ENCODE peak calls at places on chromosomes 2 and 18, in four cellular contexts. U, Q, I and E are unnamed samples.

GRCh38 chr2:111702119-111702808 is 181.7 kb downstream of the ANAPC1 start:
- DNase-seq in Q (peak), U (peak), I (no peak), E (peak)

GRCh38 chr2:220473611-220474010 is 846.2 kb downstream of the SLC4A3 start:
- DNase-seq in Q (no peak), I (no peak), U (no peak), E (no peak)

GRCh38 chr2:27306657-27307544 is 1.3 kb downstream of the UCN start:
- DNase-seq in U (peak), I (no peak), Q (peak), E (no peak)

GRCh38 chr2:96143848-96144480 is 1.3 kb downstream of the DUSP2 start:
- DNase-seq in U (no peak), I (no peak), Q (peak), E (no peak)

GRCh38 chr18:56173542-56174220 is 464.7 kb downstream of the TXNL1 start:
- DNase-seq in I (no peak), Q (no peak), U (no peak), E (no peak)

GRCh38 chr2:129253461-129253812 is 726.0 kb upstream of the RAB6C start:
- DNase-seq in Q (peak), I (peak), U (peak), E (peak)

GRCh38 chr2:131016826-131017596 is 76.2 kb downstream of the FAM168B start:
- DNase-seq in I (no peak), Q (no peak), U (no peak), E (no peak)

GRCh38 chr18:58105206-58105907 is 61.3 kb downstream of the NEDD4L start:
- DNase-seq in Q (no peak), I (no peak), U (no peak), E (no peak)

GRCh38 chr18:3230401-3231334 is 10.9 kb upstream of the MYOM1 start:
- DNase-seq in U (no peak), I (no peak), Q (no peak), E (peak)

GRCh38 chr2:134099273-134099672 is 154.6 kb upstream of the MGAT5 start:
- DNase-seq in Q (no peak), U (no peak), I (no peak), E (no peak)

GRCh38 chr2:107932483-107932882 is 53.8 kb upstream of the SLC5A7 start:
- DNase-seq in U (no peak), I (no peak), Q (no peak), E (no peak)

GRCh38 chr2:47221956-47222355 is 66.8 kb upstream of the STPG4 start:
- DNase-seq in I (no peak), Q (no peak), U (no peak), E (no peak)

GRCh38 chr18:57447154-57447621 is 12.0 kb downstream of the ONECUT2 start:
- DNase-seq in I (no peak), U (no peak), Q (peak), E (peak)

GRCh38 chr2:149355712-149356422 is 25.5 kb downstream of the LYPD6 start:
- DNase-seq in Q (no peak), I (no peak), U (no peak), E (no peak)

GRCh38 chr2:33069894-33070651 is 123.3 kb downstream of the LTBP1 start:
- DNase-seq in U (no peak), I (peak), Q (no peak), E (peak)

GRCh38 chr18:48815182-48815520 is 135.6 kb downstream of the SMAD7 start:
- DNase-seq in I (no peak), Q (no peak), U (no peak), E (no peak)

GRCh38 chr2:55511508-55512124 is 7.9 kb upstream of the CFAP36 start:
- DNase-seq in I (no peak), U (peak), Q (peak), E (peak)

GRCh38 chr2:171394164-171394725 is 39.5 kb downstream of the METTL8 start:
- DNase-seq in I (no peak), U (no peak), Q (no peak), E (no peak)

GRCh38 chr2:242069018-242069417 is 199.5 kb downstream of the RTP5 start:
- DNase-seq in U (no peak), I (no peak), Q (no peak), E (no peak)

GRCh38 chr2:143417428-143417827 is 288.2 kb downstream of the ARHGAP15 start:
- DNase-seq in U (no peak), Q (no peak), I (no peak), E (no peak)

GRCh38 chr2:127388423-127389164 is 819 bp upstream of the MAP3K2 start:
- DNase-seq in Q (no peak), U (no peak), I (no peak), E (peak)

GRCh38 chr2:205524656-205525055 is 157.6 kb upstream of the NRP2 start:
- DNase-seq in Q (no peak), I (no peak), U (no peak), E (no peak)

GRCh38 chr2:122244830-122245229 is 489.4 kb downstream of the TSN start:
- DNase-seq in Q (no peak), I (no peak), U (no peak), E (no peak)

GRCh38 chr2:216113572-216113971 is 4.4 kb downstream of the XRCC5 start:
- DNase-seq in U (no peak), Q (no peak), I (no peak), E (no peak)

GRCh38 chr2:142758973-142759372 is 118.5 kb upstream of the KYNU start:
- DNase-seq in I (no peak), U (no peak), Q (no peak), E (no peak)

GRCh38 chr2:68237976-68238580 is 14.3 kb downstream of the PPP3R1 start:
- DNase-seq in I (no peak), Q (no peak), U (no peak), E (no peak)

GRCh38 chr2:12151716-12152115 is 405.3 kb downstream of the LPIN1 start:
- DNase-seq in I (no peak), U (no peak), Q (no peak), E (no peak)

DNA sequence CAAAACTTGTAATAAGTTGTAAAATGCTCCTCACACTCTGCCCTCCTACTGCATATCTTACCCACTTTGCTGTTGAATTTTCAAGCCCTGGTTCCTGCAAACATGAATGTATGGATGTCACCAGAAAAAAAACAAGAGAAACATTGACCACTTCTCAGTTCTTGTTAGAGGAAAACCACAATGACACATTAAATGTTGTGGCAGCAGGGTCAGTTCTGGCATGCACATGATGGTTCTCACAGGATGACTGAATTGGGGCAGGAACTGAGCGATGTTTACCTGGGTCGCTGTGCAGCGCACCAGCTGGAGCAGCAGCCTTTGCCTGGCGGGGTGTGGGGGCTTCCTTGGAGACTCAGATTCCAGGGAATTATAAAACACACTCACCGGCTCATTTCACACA is 14.0 kb upstream of the PRKCE start:
- DNase-seq in Q (no peak), I (no peak), U (no peak), E (no peak)
- TF ChIP-seq TEAD4 in Q (no peak), I (no peak), U (no peak), E (no peak)

DNA sequence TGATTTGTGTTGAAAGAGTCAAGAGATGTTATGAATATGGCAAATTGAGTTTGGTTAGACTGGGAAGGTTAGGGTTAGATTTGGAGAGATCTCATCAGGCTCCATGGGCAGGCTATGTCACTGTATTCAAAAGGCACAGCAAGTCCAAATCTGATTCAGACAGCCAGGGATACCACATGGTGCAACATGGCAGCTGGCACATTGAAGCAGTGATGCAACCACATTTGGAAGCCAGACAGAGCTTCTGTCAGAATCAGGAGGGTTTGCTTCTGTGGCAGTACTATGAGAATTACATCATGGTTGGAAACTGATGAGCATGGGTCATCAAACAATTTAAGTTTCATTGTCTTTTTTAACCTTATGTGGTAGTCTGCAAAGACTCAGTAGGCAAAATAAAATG is 772.2 kb downstream of the SUCLG1 start:
- DNase-seq in U (no peak), Q (no peak), I (no peak), E (no peak)
- TF ChIP-seq TEAD4 in U (no peak), Q (no peak), I (no peak), E (no peak)

GRCh38 chr2:172775319-172775718 is 39.7 kb downstream of the RAPGEF4 start:
- DNase-seq in U (no peak), I (no peak), Q (no peak), E (no peak)

GRCh38 chr2:172774302-172774701 is 38.7 kb downstream of the RAPGEF4 start:
- DNase-seq in U (no peak), Q (no peak), I (no peak), E (no peak)

GRCh38 chr2:172768406-172768805 is 32.8 kb downstream of the RAPGEF4 start:
- DNase-seq in Q (no peak), U (no peak), I (no peak), E (no peak)

GRCh38 chr2:172770887-172771286 is 35.2 kb downstream of the RAPGEF4 start:
- DNase-seq in U (no peak), I (no peak), Q (no peak), E (no peak)

GRCh38 chr2:172772637-172773036 is 37.0 kb downstream of the RAPGEF4 start:
- DNase-seq in U (no peak), I (no peak), Q (no peak), E (no peak)
- TF ChIP-seq TEAD4 in U (no peak), I (no peak), Q (no peak), E (no peak)

GRCh38 chr2:105919191-105919811 is 174.6 kb downstream of the NCK2 start:
- DNase-seq in Q (no peak), U (no peak), I (no peak), E (no peak)
- TF ChIP-seq TEAD4 in Q (no peak), U (no peak), I (no peak), E (no peak)

DNA sequence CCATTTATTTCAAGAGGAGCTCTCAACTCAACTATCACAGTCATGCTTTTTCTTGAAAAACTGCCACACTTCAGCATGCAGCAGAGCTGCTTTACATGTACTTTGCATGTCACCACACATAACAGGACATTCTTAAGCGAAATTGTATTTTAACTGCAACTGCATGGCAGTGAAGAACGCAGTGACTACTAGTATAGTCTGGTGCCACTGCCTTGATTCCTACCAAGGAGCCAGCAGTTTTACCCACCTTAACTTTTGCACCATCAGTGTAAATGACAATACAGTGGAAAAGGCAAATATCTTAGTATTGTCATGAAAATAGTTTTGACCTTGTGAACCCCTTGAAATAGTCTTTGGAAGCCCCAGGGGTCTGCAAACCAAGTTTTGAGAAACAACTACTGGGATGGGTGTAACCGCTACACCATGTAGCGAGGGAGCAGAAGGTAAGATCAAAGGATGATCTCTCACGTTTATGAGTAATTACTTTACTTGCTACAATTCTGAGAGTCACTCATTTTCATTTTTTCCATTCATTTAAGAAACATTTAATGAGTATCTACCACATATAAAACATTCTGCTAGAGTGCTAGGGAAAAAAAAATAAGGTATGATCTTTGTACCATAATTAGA is 32.3 kb upstream of the MPP4 start:
- DNase-seq in U (no peak), Q (no peak), I (no peak), E (no peak)
- TF ChIP-seq TEAD4 in U (no peak), Q (no peak), I (no peak), E (no peak)

DNA sequence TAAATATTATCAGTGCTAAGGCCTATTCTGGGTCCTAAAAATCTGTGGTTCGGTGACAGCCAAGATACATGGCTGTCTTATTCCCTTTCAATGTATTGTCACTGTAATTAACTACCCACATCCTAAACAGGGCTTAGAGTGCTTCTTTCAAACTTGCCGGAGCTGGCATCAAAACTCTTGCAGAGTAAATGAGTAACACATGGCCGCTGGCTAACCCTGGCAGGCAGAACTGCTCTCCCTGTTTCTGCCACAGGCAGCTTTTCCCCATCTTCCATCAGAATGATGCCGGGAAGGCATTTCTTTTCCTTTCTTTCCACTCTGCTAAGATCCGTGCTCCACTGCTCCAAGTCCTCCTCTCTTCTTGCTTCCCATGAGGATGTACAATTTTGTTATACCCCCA is 54.8 kb upstream of the PTPRM start:
- DNase-seq in Q (no peak), I (no peak), U (peak), E (no peak)
- TF ChIP-seq TEAD4 in Q (no peak), I (no peak), U (no peak), E (no peak)

DNA sequence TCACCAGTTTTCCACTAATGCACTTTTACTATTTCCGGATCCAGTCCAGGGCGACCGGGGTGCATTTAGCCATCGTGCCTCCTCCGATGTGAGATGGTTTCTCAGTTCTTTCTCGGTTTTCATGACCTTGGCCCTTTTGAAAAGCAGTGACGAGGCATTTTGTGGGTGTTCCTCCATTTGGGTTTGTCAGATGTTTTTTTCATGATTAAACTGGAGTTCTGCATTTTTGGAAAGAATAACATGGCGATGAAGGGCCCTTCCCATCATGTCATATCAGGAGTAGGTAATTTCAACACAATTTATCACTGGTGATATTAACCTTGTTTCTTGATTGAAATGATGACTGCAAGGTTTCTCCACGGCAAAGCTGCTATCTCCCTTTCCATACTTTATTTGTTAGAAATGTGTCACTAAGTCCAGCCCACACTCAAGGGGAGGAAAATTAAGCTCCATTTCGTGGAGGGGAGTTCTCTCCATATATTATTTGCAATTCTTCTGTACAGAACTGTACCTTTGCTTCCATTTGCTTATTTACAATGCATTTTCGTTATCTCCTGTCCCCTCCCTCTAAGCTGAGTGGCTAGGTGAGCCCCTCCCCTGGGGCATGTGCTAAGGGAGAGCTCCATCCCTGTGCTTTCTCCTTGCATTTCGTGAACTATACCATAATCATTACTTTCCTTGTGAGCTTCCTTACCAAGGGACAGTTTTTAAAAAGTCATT is 8.9 kb upstream of the KLF11 start:
- DNase-seq in Q (no peak), U (no peak), I (no peak), E (peak)
- TF ChIP-seq TEAD4 in Q (no peak), U (no peak), I (no peak), E (no peak)